ENCODE peak calls at places on chromosomes 1 and 21, in eight cellular contexts. H, U, V, S, X, J, Z and K are unnamed samples.

GRCh38 chr1:151716771-151717631 is at the start of gene CELF3:
- DNase-seq in Z (peak), H (no peak), S (no peak), V (peak), X (no peak), U (no peak), J (no peak), K (no peak)

GRCh38 chr1:6086762-6087401 is 41.2 kb downstream of the KCNAB2 start:
- DNase-seq in H (no peak), J (no peak), S (no peak), V (no peak), Z (no peak), U (no peak), X (no peak), K (no peak)

GRCh38 chr1:17561561-17561985 is 22.1 kb downstream of the ARHGEF10L start:
- DNase-seq in Z (no peak), H (no peak), U (peak), V (peak), J (no peak), X (no peak), S (peak), K (peak)

GRCh38 chr1:39925727-39926342 is 24.1 kb upstream of the MYCL start:
- DNase-seq in V (peak), H (no peak), J (no peak), X (no peak), U (no peak), S (no peak), Z (no peak), K (no peak)

GRCh38 chr1:40944326-40944725 is 35.2 kb upstream of the CTPS1 start:
- DNase-seq in V (peak), U (no peak), X (peak), J (peak), Z (no peak), S (peak), H (peak), K (peak)

GRCh38 chr1:150528997-150529396 is 13.4 kb downstream of the FALEC start:
- DNase-seq in H (peak), V (peak), U (no peak), Z (peak), X (peak), S (no peak), J (no peak), K (no peak)

GRCh38 chr1:20342294-20343148 is 51.8 kb downstream of the VWA5B1 start:
- DNase-seq in S (no peak), J (no peak), X (no peak), H (no peak), V (no peak), Z (no peak), U (no peak), K (no peak)

GRCh38 chr1:230265200-230266115 is 160.7 kb downstream of the PGBD5 start:
- DNase-seq in X (no peak), J (no peak), H (no peak), S (no peak), U (no peak), V (no peak), Z (no peak), K (peak)

GRCh38 chr21:39182016-39182415 is 1.2 kb downstream of the PSMG1 start:
- DNase-seq in X (no peak), J (no peak), H (no peak), S (no peak), Z (no peak), V (peak), U (no peak), K (no peak)

GRCh38 chr1:218775476-218776170 is 398.1 kb upstream of the LYPLAL1 start:
- DNase-seq in H (no peak), S (no peak), J (no peak), X (no peak), V (no peak), U (no peak), Z (no peak), K (no peak)

GRCh38 chr1:102851616-102852015 is 256.7 kb downstream of the COL11A1 start:
- DNase-seq in H (no peak), V (peak), J (no peak), X (no peak), S (no peak), U (no peak), Z (no peak), K (no peak)

GRCh38 chr1:240571782-240572181 is 40.2 kb downstream of the GREM2 start:
- DNase-seq in S (no peak), Z (no peak), V (no peak), U (no peak), H (no peak), X (no peak), J (no peak), K (no peak)

GRCh38 chr1:112533029-112533428 is 24.3 kb downstream of the WNT2B start:
- DNase-seq in H (no peak), U (no peak), J (no peak), V (peak), S (no peak), Z (no peak), X (peak), K (no peak)

GRCh38 chr1:234917495-234918188 is 211.0 kb downstream of the TOMM20 start:
- DNase-seq in U (no peak), Z (no peak), J (peak), V (no peak), S (no peak), X (no peak), H (no peak), K (no peak)

GRCh38 chr1:208036177-208036808 is 125.4 kb upstream of the CD34 start:
- DNase-seq in Z (peak), S (no peak), X (no peak), J (no peak), U (no peak), V (no peak), H (no peak), K (no peak)

GRCh38 chr1:168469690-168470089 is 74.1 kb downstream of the XCL2 start:
- DNase-seq in V (peak), H (peak), S (peak), U (peak), X (no peak), Z (peak), J (peak), K (peak)

GRCh38 chr1:54402896-54403295 is 3.3 kb downstream of the SSBP3 start:
- DNase-seq in Z (no peak), U (no peak), H (no peak), X (no peak), J (no peak), S (no peak), V (peak), K (no peak)

GRCh38 chr1:45375104-45376090 is 35.2 kb upstream of the MUTYH start:
- DNase-seq in U (no peak), Z (no peak), V (peak), H (no peak), X (no peak), S (no peak), J (no peak), K (no peak)

GRCh38 chr1:111415461-111415860 is 12.1 kb downstream of the OVGP1 start:
- DNase-seq in S (no peak), X (no peak), V (no peak), H (no peak), U (no peak), J (no peak), Z (no peak), K (no peak)

GRCh38 chr1:103256490-103256889 is 148.2 kb upstream of the COL11A1 start:
- DNase-seq in J (no peak), V (peak), U (no peak), S (no peak), H (no peak), Z (no peak), X (no peak), K (no peak)

GRCh38 chr1:190043655-190044054 is 434.0 kb downstream of the BRINP3 start:
- DNase-seq in J (no peak), Z (no peak), H (no peak), V (no peak), X (no peak), U (no peak), S (no peak), K (no peak)

GRCh38 chr1:193909406-193909805 is 723.0 kb upstream of the B3GALT2 start:
- DNase-seq in X (no peak), Z (no peak), U (no peak), H (no peak), S (no peak), V (no peak), J (no peak), K (no peak)

GRCh38 chr1:59008599-59009347 is 224.9 kb upstream of the JUN start:
- DNase-seq in U (no peak), J (no peak), X (no peak), V (peak), H (peak), Z (no peak), S (no peak), K (peak)

GRCh38 chr1:26357121-26357602 is 3.2 kb upstream of the CRYBG2 start:
- DNase-seq in X (no peak), V (no peak), J (no peak), Z (peak), H (no peak), S (no peak), U (no peak), K (peak)

GRCh38 chr1:212727386-212728181 is 27.9 kb upstream of the BATF3 start:
- DNase-seq in U (peak), H (no peak), J (no peak), X (no peak), S (no peak), V (peak), Z (no peak), K (no peak)

GRCh38 chr1:84736944-84737343 is 46.7 kb upstream of the SSX2IP start:
- DNase-seq in Z (no peak), H (no peak), V (no peak), U (no peak), X (no peak), J (no peak), S (no peak), K (no peak)

GRCh38 chr1:22969224-22969829 is 3.3 kb downstream of the LACTBL1 start:
- DNase-seq in S (no peak), Z (peak), U (no peak), X (peak), V (peak), J (peak), H (no peak), K (no peak)

GRCh38 chr1:23999156-23999671 is 19.1 kb upstream of the SRSF10 start:
- DNase-seq in H (no peak), U (no peak), S (no peak), V (peak), X (no peak), J (no peak), Z (peak), K (no peak)

DNA sequence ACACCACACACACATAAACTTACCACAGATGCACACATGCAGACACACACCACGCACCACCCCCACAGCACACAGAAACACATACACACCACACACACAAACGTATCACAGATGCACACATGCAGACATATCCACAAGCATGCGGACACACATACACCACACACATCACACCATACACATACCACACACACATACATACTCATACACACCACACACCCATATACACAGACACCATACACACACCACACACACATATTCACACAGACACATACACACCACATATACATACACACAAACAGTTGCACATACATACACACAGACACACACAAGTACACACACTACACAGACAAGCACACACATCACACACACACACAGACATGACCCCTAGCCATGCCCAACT is 37.5 kb upstream of the PDE9A start:
- DNase-seq in J (no peak), H (no peak), U (no peak), X (no peak), V (no peak), S (no peak), Z (no peak), K (no peak)
- H3K4me3 ChIP-seq in J (no peak), H (no peak), U (no peak), X (no peak), V (no peak), S (no peak), Z (no peak), K (no peak)

GRCh38 chr1:201655243-201655642 is 116.3 kb downstream of the NAV1 start:
- DNase-seq in J (peak), V (peak), U (no peak), Z (no peak), H (no peak), S (peak), X (no peak), K (no peak)
- H3K27ac ChIP-seq in J (no peak), V (peak), U (no peak), Z (no peak), H (no peak), S (peak), X (peak), K (no peak)

DNA sequence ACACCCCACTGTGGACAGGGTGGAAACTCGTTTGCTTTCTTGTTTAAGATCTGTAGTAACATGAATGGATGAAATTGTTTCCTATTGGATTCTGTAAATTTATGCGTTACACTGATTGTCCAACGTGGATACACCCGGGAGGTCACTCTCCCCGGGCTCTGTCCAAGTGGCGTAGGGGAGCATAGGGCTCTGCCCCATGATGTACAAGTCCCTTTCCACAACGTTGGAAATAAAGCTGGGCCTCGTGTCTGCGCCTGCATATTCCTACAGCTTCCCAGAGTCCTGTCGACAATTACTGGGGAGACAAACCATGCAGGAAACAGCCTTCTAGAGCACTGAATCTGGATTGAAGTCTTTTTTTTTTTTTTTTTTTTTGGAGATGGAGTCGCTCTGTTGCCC is 1.4 kb downstream of the RCC1 start:
- DNase-seq in V (peak), Z (peak), H (no peak), U (no peak), J (no peak), X (no peak), S (no peak), K (no peak)
- H3K4me3 ChIP-seq in V (peak), Z (peak), H (peak), U (peak), J (peak), X (peak), S (peak), K (peak)

GRCh38 chr1:3106216-3106615 is 37.2 kb downstream of the PRDM16 start:
- DNase-seq in H (no peak), S (no peak), X (no peak), Z (no peak), U (no peak), V (no peak), J (no peak), K (no peak)

GRCh38 chr1:3107201-3107600 is 38.2 kb downstream of the PRDM16 start:
- DNase-seq in X (no peak), U (no peak), S (no peak), V (no peak), H (no peak), J (no peak), Z (no peak), K (no peak)

GRCh38 chr1:3101127-3101939 is 32.3 kb downstream of the PRDM16 start:
- DNase-seq in V (no peak), U (no peak), H (no peak), Z (no peak), J (no peak), X (no peak), S (no peak), K (no peak)

GRCh38 chr1:3105167-3105863 is 36.3 kb downstream of the PRDM16 start:
- DNase-seq in S (no peak), Z (no peak), U (no peak), J (no peak), V (peak), H (no peak), X (no peak), K (no peak)

GRCh38 chr1:3103977-3104677 is 35.1 kb downstream of the PRDM16 start:
- DNase-seq in H (no peak), J (no peak), S (no peak), U (no peak), V (no peak), X (no peak), Z (no peak), K (no peak)
- H3K27ac ChIP-seq in H (no peak), J (no peak), S (no peak), U (no peak), V (no peak), X (no peak), Z (no peak), K (peak)

DNA sequence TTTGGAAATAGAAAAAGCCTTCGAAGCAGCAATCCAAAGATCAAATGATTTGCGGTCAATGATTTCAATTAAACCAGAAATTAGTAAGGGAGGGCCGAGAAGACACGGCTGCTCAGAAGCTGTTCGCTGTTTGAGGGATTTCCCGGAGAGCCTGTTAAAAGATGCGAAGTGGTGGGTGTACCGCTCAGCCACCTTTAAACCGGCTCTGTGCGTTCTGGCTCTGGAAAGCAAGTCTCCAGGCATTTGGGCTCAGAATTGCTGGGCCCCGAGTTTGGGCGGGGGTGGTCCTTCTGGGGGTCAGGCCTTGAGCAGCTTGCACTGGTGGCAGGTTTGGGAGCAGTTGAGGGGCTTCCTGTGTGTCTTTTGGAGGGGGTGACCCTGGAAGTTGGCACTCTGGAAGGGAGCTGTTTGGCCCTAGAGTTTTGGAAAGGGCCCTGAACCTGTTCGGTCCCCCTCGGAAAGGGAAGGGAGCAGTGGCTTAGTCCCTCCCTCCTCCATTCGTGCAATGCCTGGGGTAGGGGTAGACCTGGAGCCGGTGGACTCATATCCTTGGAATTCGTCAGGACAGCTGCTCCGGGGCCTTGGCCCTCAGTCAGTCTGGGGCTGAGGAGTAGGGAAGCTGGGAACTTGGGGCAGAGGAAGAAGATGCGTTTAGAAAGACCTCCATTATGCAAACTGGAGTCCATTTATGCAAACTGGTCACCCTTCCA is 3.2 kb downstream of the SIM2 start:
- DNase-seq in Z (no peak), S (no peak), U (no peak), V (no peak), X (no peak), H (no peak), J (no peak), K (no peak)
- H3K4me3 ChIP-seq in Z (no peak), S (no peak), U (no peak), V (no peak), X (no peak), H (no peak), J (no peak), K (no peak)